ENCODE peak calls at places on chromosomes 5 and 9, in nine cellular contexts. S is stimulated activated CD4-positive, alpha-beta T cell treated with anti-CD3 and anti-CD28 coated beads, Interleukin-2, amount 100 ng/mL, for 24 hours; G is fibroblast of pulmonary artery; O is natural killer cell; C is psoas muscle; I is WTC11; A is ACHN; H is AG08396; P is uterus. V is an unnamed sample.

GRCh38 chr5:123089572-123089970 is 530 bp downstream of the PRDM6 start:
- DNase-seq in S (no peak), G (peak), O (no peak), C (peak), I (peak), A (peak), H (peak), P (no peak), V (no peak)

GRCh38 chr5:108003178-108003577 is 332.4 kb upstream of the EFNA5 start:
- DNase-seq in S (no peak), G (peak), O (no peak), C (no peak), I (no peak), A (peak), H (peak), P (no peak), V (no peak)

GRCh38 chr5:154995679-154996078 is 17.9 kb upstream of the KIF4B start:
- DNase-seq in S (no peak), G (no peak), O (no peak), C (no peak), I (peak), A (no peak), H (no peak), P (no peak), V (no peak)

GRCh38 chr5:134530375-134531077 is 5.1 kb downstream of the JADE2 start:
- DNase-seq in S (no peak), G (no peak), O (no peak), C (no peak), I (no peak), A (no peak), H (peak), P (no peak), V (no peak)

GRCh38 chr9:83041771-83042170 is 21.2 kb downstream of the RASEF start:
- DNase-seq in S (no peak), G (no peak), O (no peak), C (no peak), I (no peak), A (no peak), H (no peak), P (no peak), V (no peak)

GRCh38 chr5:172591636-172592035 is 49.4 kb upstream of the NEURL1B start:
- DNase-seq in S (no peak), G (no peak), O (no peak), C (no peak), I (no peak), A (no peak), H (no peak), P (no peak), V (no peak)

GRCh38 chr9:80937646-80938045 is 751.7 kb downstream of the TLE1 start:
- DNase-seq in S (no peak), G (no peak), O (no peak), C (no peak), I (no peak), A (no peak), H (no peak), P (no peak), V (no peak)

GRCh38 chr5:172076783-172077244 is 70.4 kb upstream of the FBXW11 start:
- DNase-seq in S (no peak), G (no peak), O (no peak), C (no peak), I (peak), A (no peak), H (peak), P (no peak), V (no peak)

GRCh38 chr5:2126512-2126911 is 243.8 kb upstream of the IRX4 start:
- DNase-seq in S (no peak), G (no peak), O (no peak), C (no peak), I (no peak), A (no peak), H (no peak), P (no peak), V (no peak)

GRCh38 chr5:55680353-55680752 is 31.8 kb downstream of the SLC38A9 start:
- DNase-seq in S (no peak), G (no peak), O (no peak), C (no peak), I (no peak), A (no peak), H (no peak), P (no peak), V (no peak)

GRCh38 chr5:173010021-173010420 is 26.4 kb downstream of the ATP6V0E1 start:
- DNase-seq in S (peak), G (no peak), O (no peak), C (no peak), I (no peak), A (no peak), H (no peak), P (no peak), V (no peak)

GRCh38 chr5:65199988-65200668 is 281.6 kb downstream of the ADAMTS6 start:
- DNase-seq in S (no peak), G (peak), O (no peak), C (no peak), I (no peak), A (peak), H (no peak), P (no peak), V (no peak)